ENCODE peak calls at places on chromosomes 13 and 19, in five cellular contexts. Z, F, M, G and I are unnamed samples.

GRCh38 chr19:3335431-3336350 is 30.7 kb upstream of the NFIC start:
- DNase-seq in M (peak; percentile 87), G (peak; percentile 80), Z (no peak), F (no peak), I (peak; percentile 65)

GRCh38 chr19:39843919-39844793 is 2.0 kb downstream of the FBL start:
- DNase-seq in Z (no peak), M (no peak), F (peak; percentile 55), G (no peak), I (no peak)

GRCh38 chr19:50722248-50723013 is 733 bp upstream of the CLEC11A start:
- DNase-seq in Z (no peak), F (peak; percentile 57), G (no peak), M (no peak), I (no peak)

GRCh38 chr19:17616961-17617806 is 61.7 kb downstream of the COLGALT1 start:
- DNase-seq in F (peak; percentile 47), G (no peak), M (no peak), Z (no peak), I (no peak)

GRCh38 chr13:53151692-53152421 is 123.2 kb downstream of the OLFM4 start:
- DNase-seq in G (no peak), M (no peak), Z (no peak), F (peak; percentile 74), I (no peak)

GRCh38 chr19:10305139-10305806 is 4.3 kb downstream of the ZGLP1 start:
- DNase-seq in F (peak; percentile 100), Z (no peak), G (no peak), M (peak; percentile 34), I (no peak)

GRCh38 chr13:96781141-96781540 is 213.1 kb downstream of the OXGR1 start:
- DNase-seq in M (peak; percentile 18), G (no peak), F (no peak), Z (no peak), I (no peak)

GRCh38 chr13:112684444-112684843 is 5.4 kb upstream of the ATP11A start:
- DNase-seq in G (no peak), M (no peak), F (no peak), Z (peak; percentile 11), I (no peak)

GRCh38 chr13:83414393-83414792 is 467.9 kb downstream of the SLITRK1 start:
- DNase-seq in F (no peak), G (no peak), M (no peak), Z (no peak), I (no peak)

GRCh38 chr19:860481-861098 is 1.1 kb downstream of the CFD start:
- DNase-seq in Z (peak; percentile 49), F (peak; percentile 72), G (no peak), M (no peak), I (no peak)

GRCh38 chr19:861756-862528 is 2.5 kb downstream of the CFD start:
- DNase-seq in M (peak; percentile 59), F (peak; percentile 45), G (no peak), Z (peak; percentile 44), I (no peak)

GRCh38 chr19:858284-858683 is 1.2 kb upstream of the CFD start:
- DNase-seq in M (no peak), F (no peak), G (no peak), Z (no peak), I (no peak)

GRCh38 chr19:861099-861755 is 1.8 kb downstream of the CFD start:
- DNase-seq in Z (no peak), G (no peak), M (no peak), F (no peak), I (no peak)

DNA sequence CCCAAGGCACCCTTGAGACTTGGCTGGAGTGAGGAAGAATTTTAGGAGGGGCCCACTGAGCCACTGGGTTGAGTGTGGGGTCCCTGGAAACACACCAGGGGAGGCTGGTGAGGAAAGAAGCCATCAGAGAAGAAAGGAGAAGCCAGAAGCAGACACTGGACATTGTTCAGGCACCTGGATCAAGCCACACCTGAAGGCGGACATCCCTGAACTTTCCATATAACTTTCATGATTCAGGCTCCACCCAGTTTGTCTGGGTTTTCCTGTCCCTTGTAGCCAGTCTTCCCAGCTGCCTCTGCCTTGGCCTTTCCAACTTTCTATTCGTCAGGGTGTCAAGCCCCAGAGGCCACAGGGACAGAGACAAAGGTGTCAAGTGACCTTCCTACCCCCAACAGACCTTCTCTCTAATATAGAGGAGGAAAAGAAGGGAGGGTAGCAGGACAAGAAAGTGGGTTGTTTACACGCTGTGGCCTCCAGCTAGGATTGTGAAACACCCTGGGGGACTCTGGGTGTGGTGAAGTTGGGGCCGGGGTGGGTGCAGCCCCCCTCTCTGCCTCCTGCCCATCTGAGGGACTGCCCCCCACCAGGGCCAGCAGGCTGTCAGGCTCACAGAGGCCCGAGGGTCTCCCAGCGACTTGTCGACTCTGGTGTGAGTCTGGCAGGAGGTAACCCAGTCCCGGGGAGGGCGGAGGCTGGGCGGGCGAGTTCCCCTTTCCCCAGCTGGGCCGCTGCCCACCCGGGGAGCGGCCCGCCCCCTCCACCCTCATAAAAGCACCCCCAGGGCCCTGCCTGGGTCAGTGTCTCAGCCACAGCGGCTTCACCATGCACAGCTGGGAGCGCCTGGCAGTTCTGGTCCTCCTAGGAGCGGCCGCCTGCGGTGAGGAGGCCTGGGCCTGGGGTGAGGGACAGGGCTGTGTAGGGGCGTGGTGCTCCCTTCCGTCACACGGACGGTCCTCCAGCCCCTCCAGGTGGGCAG is at the start of gene CFD:
- DNase-seq in M (peak; percentile 59), F (peak; percentile 92), Z (no peak), G (peak; percentile 91), I (no peak)
- TF ChIP-seq POLR2A in M (no peak), F (no peak), Z (peak; percentile 30), G (peak; percentile 92), I (no peak)

DNA sequence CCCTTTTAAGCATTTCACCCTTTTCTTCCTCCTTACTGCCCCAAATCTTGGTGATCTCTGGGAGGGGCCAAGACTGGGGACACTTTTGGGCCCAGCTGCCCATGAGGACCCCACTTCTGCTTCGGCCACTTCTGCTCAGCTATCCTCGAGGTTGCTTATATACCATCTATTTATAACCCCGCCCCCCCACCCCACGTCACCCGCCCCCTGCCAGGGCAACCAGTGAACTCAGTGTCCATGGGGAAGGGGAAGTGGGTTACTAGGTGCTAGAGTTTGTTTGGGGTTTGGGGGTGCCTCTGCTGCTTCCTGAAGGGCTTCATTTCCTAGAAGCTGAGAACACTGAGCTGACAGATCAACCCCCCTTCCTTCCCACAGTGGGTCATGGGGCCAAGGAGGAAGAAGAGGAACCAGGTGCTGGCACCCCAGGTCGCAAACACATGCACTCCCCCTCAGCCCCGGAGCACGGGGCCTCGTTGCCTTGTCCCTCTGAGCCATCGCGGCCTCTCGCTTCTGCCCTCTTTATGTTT is 6.1 kb upstream of the ADGRE5 start:
- DNase-seq in G (no peak), Z (peak; percentile 91), M (peak; percentile 38), F (peak; percentile 88), I (peak; percentile 56)
- TF ChIP-seq POLR2A in G (peak; percentile 43), Z (no peak), M (no peak), F (peak; percentile 24), I (no peak)

GRCh38 chr19:12890787-12891552 is at the start of gene GCDH:
- DNase-seq in M (peak; percentile 99), Z (peak; percentile 96), G (peak; percentile 99), F (peak; percentile 99), I (peak; percentile 95)
- TF ChIP-seq POLR2A in M (peak; percentile 18), Z (peak; percentile 92), G (peak; percentile 16), F (peak; percentile 41), I (peak; percentile 17)

GRCh38 chr19:45667620-45668341 is at the start of gene GIPR:
- DNase-seq in M (no peak), G (no peak), Z (peak; percentile 80), F (peak; percentile 49), I (no peak)
- TF ChIP-seq POLR2A in M (no peak), G (no peak), Z (no peak), F (no peak), I (no peak)

GRCh38 chr19:12721656-12722565 is 1.8 kb downstream of the TNPO2 start:
- DNase-seq in M (peak; percentile 71), G (peak; percentile 87), Z (peak; percentile 52), F (peak; percentile 77), I (peak; percentile 70)
- TF ChIP-seq POLR2A in M (no peak), G (no peak), Z (no peak), F (no peak), I (no peak)

DNA sequence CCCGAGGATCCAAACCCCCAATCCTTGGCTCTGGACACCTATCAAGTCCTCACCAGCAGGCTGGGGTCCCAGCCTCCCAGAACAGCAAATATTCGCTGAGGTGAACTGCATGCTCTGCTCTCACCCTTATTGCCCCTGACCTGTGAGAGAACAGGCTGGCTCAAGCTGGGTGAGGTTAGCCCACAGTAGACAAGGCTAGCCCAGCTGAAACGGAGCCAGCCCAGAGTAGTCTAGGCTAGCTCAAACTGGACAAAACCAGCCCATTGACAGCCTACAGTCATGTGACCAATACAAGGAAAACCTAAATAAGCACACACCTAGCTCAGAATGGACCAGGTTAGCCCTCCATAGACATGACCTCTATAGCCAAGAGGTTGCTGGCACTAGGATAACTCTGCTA is 38.4 kb downstream of the CCL25 start:
- DNase-seq in G (no peak), M (no peak), Z (no peak), F (no peak), I (no peak)
- TF ChIP-seq POLR2A in G (no peak), M (no peak), Z (no peak), F (no peak), I (no peak)

GRCh38 chr13:25689539-25689938 is 317.8 kb downstream of the ATP8A2 start:
- DNase-seq in G (no peak), M (no peak), F (no peak), Z (no peak), I (no peak)

GRCh38 chr13:25686831-25687495 is 315.2 kb downstream of the ATP8A2 start:
- DNase-seq in G (no peak), M (no peak), F (no peak), Z (no peak), I (no peak)

GRCh38 chr13:25687622-25688225 is 315.9 kb downstream of the ATP8A2 start:
- DNase-seq in F (no peak), Z (no peak), G (no peak), M (no peak), I (no peak)

GRCh38 chr13:25690582-25690981 is 318.8 kb downstream of the ATP8A2 start:
- DNase-seq in Z (no peak), M (no peak), F (no peak), G (no peak), I (no peak)

GRCh38 chr13:25688524-25688923 is 316.8 kb downstream of the ATP8A2 start:
- DNase-seq in Z (no peak), F (no peak), G (no peak), M (no peak), I (no peak)
- TF ChIP-seq POLR2A in Z (no peak), F (no peak), G (no peak), M (no peak), I (no peak)